ENCODE peak calls at places on chromosomes 7 and 10, in six cellular contexts. I, F, M, A, X and S are unnamed samples.

GRCh38 chr10:126124923-126125322 is 228.6 kb downstream of the FANK1 start:
- DNase-seq in F (no peak), M (no peak), X (no peak), I (no peak), A (no peak), S (no peak)

GRCh38 chr10:86046845-86047460 is 319.6 kb downstream of the GRID1 start:
- DNase-seq in F (no peak), I (no peak), X (peak), A (no peak), M (no peak), S (no peak)

GRCh38 chr10:42781893-42782445 is 626 bp upstream of the BMS1 start:
- DNase-seq in I (no peak), X (no peak), M (no peak), F (no peak), A (no peak), S (no peak)

GRCh38 chr7:77759294-77759889 is 38.8 kb downstream of the TMEM60 start:
- DNase-seq in F (peak), A (peak), M (no peak), I (peak), X (no peak), S (peak)

GRCh38 chr10:89426230-89426868 is 12.0 kb downstream of the IFIT5 start:
- DNase-seq in X (no peak), F (peak), I (no peak), A (no peak), M (peak), S (peak)

GRCh38 chr10:35012781-35013180 is 77.4 kb downstream of the CUL2 start:
- DNase-seq in I (no peak), A (no peak), M (no peak), F (no peak), X (no peak), S (no peak)

GRCh38 chr10:89047397-89047796 is 56.8 kb downstream of the FAS start:
- DNase-seq in X (no peak), F (no peak), M (no peak), I (no peak), A (no peak), S (no peak)

GRCh38 chr10:27153855-27154198 is 357 bp downstream of the YME1L1 start:
- DNase-seq in F (no peak), A (no peak), X (no peak), M (no peak), I (no peak), S (peak)

GRCh38 chr10:4242561-4243035 is 457.6 kb upstream of the KLF6 start:
- DNase-seq in M (peak), F (no peak), X (no peak), I (no peak), A (no peak), S (no peak)

GRCh38 chr7:22718200-22718711 is 8.7 kb upstream of the IL6 start:
- DNase-seq in A (no peak), I (no peak), M (peak), X (no peak), F (no peak), S (no peak)

GRCh38 chr10:68133553-68133952 is 24.3 kb downstream of the MYPN start:
- DNase-seq in X (no peak), F (no peak), A (no peak), I (no peak), M (no peak), S (no peak)

GRCh38 chr7:92808006-92808405 is 28.4 kb downstream of the CDK6 start:
- DNase-seq in M (no peak), I (no peak), A (no peak), F (no peak), X (no peak), S (no peak)

GRCh38 chr7:50473531-50473930 is 23.4 kb upstream of the FIGNL1 start:
- DNase-seq in X (no peak), I (no peak), F (no peak), A (no peak), M (no peak), S (peak)

GRCh38 chr7:105132335-105132734 is 118.3 kb downstream of the KMT2E start:
- DNase-seq in M (no peak), F (no peak), X (no peak), I (no peak), A (no peak), S (no peak)

GRCh38 chr7:129013048-129013721 is 41.7 kb downstream of the TNPO3 start:
- DNase-seq in I (no peak), A (no peak), X (no peak), M (no peak), F (no peak), S (no peak)